ENCODE peak calls at places on chromosome 14, in four cellular contexts. Q is WTC11, X is GM12878, M is H1. B is an unnamed sample.

GRCh38 chr14:94126419-94126677 is 3.1 kb downstream of the IFI27L2 start:
- DNase-seq in M (peak), Q (no peak), X (no peak), B (no peak)

GRCh38 chr14:100644784-100645183 is 57.6 kb upstream of the BEGAIN start:
- DNase-seq in X (no peak), M (no peak), Q (no peak), B (no peak)

GRCh38 chr14:50062438-50063039 is 53.8 kb downstream of the VCPKMT start:
- DNase-seq in Q (no peak), M (no peak), X (peak), B (peak)

GRCh38 chr14:85604021-85604420 is 74.1 kb downstream of the FLRT2 start:
- DNase-seq in M (no peak), X (no peak), Q (no peak), B (no peak)

GRCh38 chr14:20866963-20867362 is 24.2 kb upstream of the RNASE3 start:
- DNase-seq in Q (peak), M (no peak), X (no peak), B (peak)

GRCh38 chr14:34018564-34019244 is 67.8 kb upstream of the EGLN3 start:
- DNase-seq in Q (no peak), X (peak), M (no peak), B (peak)

GRCh38 chr14:75995372-75996041 is 9.9 kb downstream of the IFT43 start:
- DNase-seq in M (no peak), X (no peak), Q (no peak), B (no peak)

GRCh38 chr14:24481622-24482324 is 26.3 kb downstream of the CMA1 start:
- DNase-seq in M (peak), Q (peak), X (peak), B (peak)

GRCh38 chr14:71471604-71472003 is 460.6 kb upstream of the RGS6 start:
- DNase-seq in M (no peak), Q (no peak), X (no peak), B (no peak)

GRCh38 chr14:35161231-35161630 is 38.9 kb downstream of the PRORP start:
- DNase-seq in X (no peak), M (no peak), Q (no peak), B (no peak)

DNA sequence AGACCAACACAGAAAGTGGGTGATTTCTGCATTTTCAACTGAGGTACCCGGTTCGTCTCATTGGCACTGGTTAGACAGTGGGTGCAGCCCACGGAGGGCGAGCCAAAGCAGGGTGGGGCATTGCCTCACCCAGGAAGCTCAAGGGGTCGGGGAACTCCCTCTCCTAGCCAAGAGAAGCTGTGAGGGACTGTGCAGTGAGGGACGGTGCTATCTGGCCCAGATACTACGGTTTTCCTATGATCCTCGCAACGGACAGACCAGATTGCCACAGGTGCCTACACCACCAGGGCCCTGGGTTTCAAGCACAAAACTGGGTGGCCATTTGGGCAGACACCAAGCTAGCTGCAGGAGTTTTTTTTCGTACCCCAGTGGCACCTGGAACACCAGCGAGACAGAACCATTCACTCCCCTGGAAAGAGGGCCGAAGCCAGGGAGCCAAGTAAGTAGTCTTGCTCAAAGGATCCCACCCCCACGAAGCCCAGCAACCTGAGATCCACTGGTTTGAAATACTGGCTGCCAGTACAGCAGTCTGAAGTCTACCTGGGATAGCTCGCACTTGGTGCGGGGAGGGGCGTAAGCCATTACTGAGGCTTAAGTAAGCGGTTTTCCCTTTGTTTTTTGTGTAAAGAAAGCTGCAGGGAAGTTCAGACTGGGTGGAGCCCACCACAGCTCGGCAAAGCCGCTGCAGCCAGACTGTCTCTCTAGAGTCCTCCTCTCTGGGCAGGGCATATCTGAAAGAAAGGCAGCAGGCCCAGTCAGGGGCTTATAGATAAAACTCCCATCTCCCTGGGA is 25.5 kb upstream of the NAA30 start:
- DNase-seq in M (no peak), X (no peak), Q (peak), B (peak)
- TF ChIP-seq CREB1 in M (no peak), X (no peak), Q (no peak), B (no peak)

GRCh38 chr14:92658160-92658559 is 90.3 kb downstream of the LGMN start:
- DNase-seq in M (no peak), Q (no peak), X (no peak), B (no peak)
- TF ChIP-seq CREB1 in M (no peak), Q (no peak), X (no peak), B (no peak)

DNA sequence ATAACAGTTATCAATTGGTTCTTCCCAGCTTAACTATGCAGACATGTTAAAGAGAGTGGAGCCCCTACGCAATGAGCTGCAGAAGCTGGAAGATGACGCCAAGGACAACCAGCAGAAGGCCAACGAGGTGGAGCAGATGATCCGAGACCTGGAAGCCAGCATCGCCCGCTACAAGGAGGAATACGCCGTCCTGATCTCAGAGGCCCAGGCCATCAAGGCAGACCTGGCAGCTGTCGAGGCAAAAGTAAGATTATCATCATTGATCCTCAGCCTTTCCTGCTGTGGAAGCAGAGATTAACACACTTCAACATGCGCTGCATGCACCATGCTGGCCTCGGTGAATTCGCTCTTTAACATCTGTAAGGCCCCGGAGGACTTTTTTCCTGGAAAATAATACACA is 53.6 kb downstream of the HSP90AA1 start:
- DNase-seq in M (no peak), Q (no peak), X (no peak), B (no peak)
- TF ChIP-seq CREB1 in M (no peak), Q (no peak), X (no peak), B (no peak)

DNA sequence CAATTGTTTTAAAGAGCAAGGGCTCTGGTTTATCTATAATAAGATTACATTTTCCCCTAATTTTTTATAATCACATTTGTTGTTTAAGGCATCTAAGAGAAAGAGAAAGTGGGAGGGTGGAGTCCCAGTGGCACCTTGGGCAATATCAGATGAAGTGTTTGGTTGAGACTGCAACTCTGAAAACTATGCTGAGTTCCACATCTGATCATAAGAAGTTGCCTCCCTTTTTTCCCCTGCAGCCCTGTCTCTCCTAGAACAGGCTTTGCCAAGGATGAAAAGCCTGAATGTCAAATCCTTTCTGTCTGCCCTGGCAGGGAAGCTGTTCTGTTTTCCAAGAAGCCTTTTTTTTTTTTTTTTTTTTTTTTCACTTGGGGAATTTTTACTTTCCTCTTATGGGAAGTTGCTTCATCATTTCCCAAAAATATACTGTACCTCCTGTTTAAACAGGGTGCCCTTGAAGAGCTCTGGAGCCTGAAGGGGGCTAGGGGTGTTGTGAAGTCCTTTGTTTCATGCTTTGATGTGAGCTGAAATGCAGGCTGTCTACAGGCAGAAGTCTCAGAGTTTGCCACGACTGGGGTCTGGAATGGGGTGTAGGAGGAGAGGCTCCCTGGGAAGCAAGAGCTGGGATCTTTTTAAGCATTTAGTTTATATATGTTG is 71.3 kb downstream of the SUSD6 start:
- DNase-seq in X (no peak), M (no peak), Q (no peak), B (no peak)
- TF ChIP-seq CREB1 in X (no peak), M (no peak), Q (no peak), B (no peak)

GRCh38 chr14:47919994-47920393 is 244.6 kb upstream of the MDGA2 start:
- DNase-seq in X (no peak), M (no peak), Q (no peak), B (no peak)

GRCh38 chr14:47921133-47921532 is 245.7 kb upstream of the MDGA2 start:
- DNase-seq in X (no peak), M (no peak), Q (no peak), B (no peak)

GRCh38 chr14:47919334-47919846 is 244.0 kb upstream of the MDGA2 start:
- DNase-seq in X (no peak), Q (no peak), M (no peak), B (no peak)

DNA sequence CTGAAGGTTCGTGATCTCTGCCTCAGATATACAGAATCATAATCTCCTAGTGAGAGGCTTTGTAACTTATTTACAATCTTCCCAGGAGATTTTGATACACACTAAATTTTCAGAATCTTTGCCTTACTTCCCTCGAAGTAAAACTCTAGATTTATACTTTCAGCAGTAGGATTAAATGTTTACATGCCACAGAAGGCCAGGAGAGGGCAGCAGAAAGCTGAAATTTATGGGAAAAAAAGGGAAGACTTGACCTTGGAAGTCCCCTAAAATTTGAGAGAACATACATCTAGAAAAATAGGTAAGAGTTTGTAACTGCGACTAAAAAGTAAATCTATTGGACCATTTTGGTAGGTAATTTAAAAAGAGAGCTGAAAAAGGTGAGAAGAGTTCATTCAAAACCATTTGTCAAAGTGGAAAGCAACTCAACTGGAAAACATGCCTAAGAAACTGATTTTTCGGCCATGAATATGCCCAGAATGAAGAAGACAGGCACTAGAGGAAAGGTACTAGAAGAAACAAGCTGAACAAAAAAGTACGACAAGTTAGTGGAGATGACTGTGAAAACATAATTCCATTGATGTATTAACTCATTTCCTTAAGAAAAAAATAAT is 242.0 kb upstream of the MDGA2 start:
- DNase-seq in M (peak), X (no peak), Q (peak), B (peak)
- TF ChIP-seq CREB1 in M (no peak), X (no peak), Q (no peak), B (no peak)

GRCh38 chr14:65103150-65103760 is 938 bp upstream of the MAX start:
- DNase-seq in M (no peak), X (no peak), Q (no peak), B (peak)

GRCh38 chr14:65102441-65103149 is at the start of gene MAX:
- DNase-seq in Q (peak), M (peak), X (peak), B (peak)

GRCh38 chr14:65104791-65105190 is 2.5 kb upstream of the MAX start:
- DNase-seq in Q (no peak), X (no peak), M (no peak), B (no peak)

GRCh38 chr14:65100905-65101541 is 1.3 kb downstream of the MAX start:
- DNase-seq in X (no peak), M (no peak), Q (no peak), B (no peak)

DNA sequence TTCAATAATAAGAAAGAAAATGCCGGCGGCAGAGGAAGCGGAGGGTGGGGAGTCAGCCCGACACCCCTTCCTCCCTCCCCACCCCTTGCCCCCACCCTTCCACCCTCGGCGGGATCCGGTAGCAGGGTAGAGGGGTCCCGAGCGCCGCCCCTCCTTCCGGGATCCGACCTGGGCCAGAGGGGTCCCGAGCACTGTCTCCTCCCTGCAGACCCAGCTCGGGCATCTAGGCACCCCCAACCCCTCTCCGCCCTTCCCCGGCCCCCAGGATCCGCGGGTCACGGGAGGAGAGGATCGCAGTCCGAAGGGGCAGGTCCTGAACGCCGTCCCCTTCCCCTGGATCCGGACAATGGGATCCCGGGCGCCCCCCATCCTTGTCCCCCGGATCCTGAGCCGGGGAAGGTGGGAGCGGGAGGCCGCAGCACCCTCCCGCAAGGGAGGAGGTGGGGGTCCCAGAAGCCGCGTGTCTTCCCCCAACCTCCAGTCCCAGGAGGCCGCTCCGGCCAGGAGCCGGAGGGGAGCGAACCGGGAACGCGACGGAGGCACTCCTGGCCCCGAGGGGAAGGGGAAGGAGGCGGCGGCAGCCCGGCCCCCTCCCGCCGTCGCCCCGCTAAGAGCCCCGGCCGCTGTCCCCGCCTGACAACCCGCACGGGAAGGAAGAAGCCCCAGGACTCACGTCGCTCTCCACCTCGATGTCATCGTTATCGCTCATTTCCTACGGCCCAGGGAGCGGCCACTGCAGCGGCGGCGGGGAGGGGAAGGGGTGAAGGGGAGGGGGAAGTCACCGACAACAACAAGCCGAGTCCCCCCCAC is 481 bp downstream of the MAX start:
- DNase-seq in Q (peak), X (no peak), M (peak), B (peak)
- TF ChIP-seq CREB1 in Q (no peak), X (no peak), M (no peak), B (no peak)

DNA sequence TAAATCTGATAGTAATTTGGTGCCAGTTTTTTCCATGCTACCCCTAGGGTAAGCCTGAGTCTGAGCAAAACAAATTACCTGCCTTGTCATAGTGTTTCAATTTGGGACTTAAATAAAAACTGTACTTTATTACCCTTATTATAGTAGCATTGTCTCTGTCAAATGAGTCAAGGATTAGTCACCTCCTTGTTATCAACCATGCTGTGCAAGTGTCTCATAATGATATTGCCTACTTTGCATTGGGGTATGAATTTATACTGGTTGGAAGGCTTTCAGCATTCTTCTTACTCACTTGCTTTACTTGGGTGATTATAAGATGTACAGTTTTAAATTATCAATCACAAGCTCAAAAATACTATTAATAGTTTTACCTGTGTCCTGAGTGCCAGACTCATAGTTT is 380.1 kb downstream of the LRFN5 start:
- DNase-seq in X (no peak), Q (no peak), M (no peak), B (no peak)
- TF ChIP-seq CREB1 in X (no peak), Q (no peak), M (no peak), B (no peak)

GRCh38 chr14:98014851-98015615 is 1217.9 kb downstream of the VRK1 start:
- DNase-seq in X (no peak), Q (no peak), M (no peak), B (no peak)

GRCh38 chr14:98015921-98016320 is 1218.7 kb downstream of the VRK1 start:
- DNase-seq in X (no peak), Q (no peak), M (no peak), B (no peak)

GRCh38 chr14:98022541-98023520 is 1225.6 kb downstream of the VRK1 start:
- DNase-seq in Q (peak), X (no peak), M (peak), B (peak)

DNA sequence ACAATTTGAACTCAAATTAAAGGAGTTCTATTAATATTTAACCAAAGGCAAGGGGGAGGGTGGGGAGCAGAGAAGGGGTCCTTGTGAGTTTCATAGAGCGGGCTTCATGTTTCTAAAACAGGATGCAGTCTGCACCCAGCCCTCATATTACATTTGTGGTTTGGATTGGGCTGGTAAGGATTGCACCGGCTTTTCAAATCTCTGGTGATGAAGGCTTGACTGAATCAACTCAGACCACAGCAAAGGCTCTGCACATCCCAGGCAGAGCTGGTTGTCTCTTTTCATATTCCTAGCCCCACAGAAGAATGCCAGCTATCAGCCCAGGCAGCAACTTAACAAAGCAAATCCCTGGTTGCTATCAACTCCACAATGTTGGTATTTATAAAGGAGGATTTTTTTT is 1221.4 kb downstream of the VRK1 start:
- DNase-seq in X (no peak), Q (no peak), M (no peak), B (peak)
- TF ChIP-seq CREB1 in X (no peak), Q (no peak), M (no peak), B (no peak)

GRCh38 chr14:61388173-61388975 is 67.0 kb downstream of the PRKCH start:
- DNase-seq in M (no peak), Q (no peak), X (peak), B (no peak)
- TF ChIP-seq CREB1 in M (no peak), Q (no peak), X (no peak), B (no peak)

GRCh38 chr14:51185180-51185579 is 54.9 kb upstream of the TMX1 start:
- DNase-seq in Q (no peak), X (no peak), M (no peak), B (no peak)

GRCh38 chr14:51180577-51180976 is 59.5 kb upstream of the TMX1 start:
- DNase-seq in Q (no peak), M (no peak), X (peak), B (no peak)

GRCh38 chr14:51176819-51177218 is 63.2 kb upstream of the TMX1 start:
- DNase-seq in Q (no peak), M (no peak), X (no peak), B (peak)

GRCh38 chr14:51185754-51186153 is 54.3 kb upstream of the TMX1 start:
- DNase-seq in Q (no peak), M (no peak), X (peak), B (no peak)

DNA sequence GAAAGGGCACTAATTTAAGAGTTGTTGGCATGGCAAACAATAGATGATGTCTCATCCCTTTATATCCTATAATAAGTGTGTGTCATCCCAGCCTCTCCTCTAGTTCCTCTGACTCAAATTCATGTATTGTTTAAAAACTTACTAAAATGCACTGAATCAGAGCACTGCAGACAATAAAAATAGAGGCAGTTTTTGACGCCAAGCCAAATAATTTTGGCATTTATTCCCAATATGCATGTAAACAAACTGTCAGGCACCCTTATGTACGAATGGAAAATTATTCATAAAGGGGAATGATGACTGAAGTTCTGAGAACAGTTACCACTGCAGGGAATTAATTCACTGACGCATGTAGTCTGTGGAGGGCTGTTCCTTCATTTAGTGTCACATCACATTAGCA is 57.9 kb upstream of the TMX1 start:
- DNase-seq in X (no peak), Q (no peak), M (no peak), B (no peak)
- TF ChIP-seq CREB1 in X (no peak), Q (no peak), M (no peak), B (no peak)

B was measured in GM23338.